ENCODE peak calls at places on chromosomes 5 and 9, in eight cellular contexts. One of them, this sample, is unnamed. For H3K4me1, the result is how much of the 10 kb centered on the place peaks cover.

GRCh38 chr9:119802621-119803020 is 433.4 kb upstream of the BRINP1 start:
- DNase-seq in CD8-positive, alpha-beta memory T cell: no peak
- DNase-seq in K562: no peak
- DNase-seq in psoas muscle: peak
- DNase-seq in ovary: peak
- DNase-seq in Karpas-422: no peak
- DNase-seq in neural progenitor cell: peak
- DNase-seq in uterus: peak
- DNase-seq in this sample: no peak

GRCh38 chr9:127450170-127450830 is 906 bp downstream of the RPL12 start:
- DNase-seq in CD8-positive, alpha-beta memory T cell: peak
- DNase-seq in K562: peak
- DNase-seq in psoas muscle: no peak
- DNase-seq in ovary: no peak
- DNase-seq in Karpas-422: peak
- DNase-seq in neural progenitor cell: peak
- DNase-seq in uterus: no peak
- DNase-seq in this sample: no peak

GRCh38 chr9:125915606-125916005 is 168.4 kb downstream of the PBX3 start:
- DNase-seq in CD8-positive, alpha-beta memory T cell: no peak
- DNase-seq in K562: no peak
- DNase-seq in psoas muscle: no peak
- DNase-seq in ovary: no peak
- DNase-seq in Karpas-422: no peak
- DNase-seq in neural progenitor cell: no peak
- DNase-seq in uterus: no peak
- DNase-seq in this sample: no peak

GRCh38 chr5:61525573-61526142 is 193.6 kb downstream of the ZSWIM6 start:
- DNase-seq in CD8-positive, alpha-beta memory T cell: no peak
- DNase-seq in K562: no peak
- DNase-seq in psoas muscle: no peak
- DNase-seq in ovary: no peak
- DNase-seq in Karpas-422: no peak
- DNase-seq in neural progenitor cell: peak
- DNase-seq in uterus: no peak
- DNase-seq in this sample: no peak

GRCh38 chr9:136311433-136312375 is 7.8 kb upstream of the CCDC187 start:
- DNase-seq in CD8-positive, alpha-beta memory T cell: no peak
- DNase-seq in K562: peak
- DNase-seq in psoas muscle: no peak
- DNase-seq in ovary: no peak
- DNase-seq in Karpas-422: peak
- DNase-seq in neural progenitor cell: no peak
- DNase-seq in uterus: no peak
- DNase-seq in this sample: no peak

GRCh38 chr5:161846731-161847130 is 1.2 kb upstream of the GABRA1 start:
- DNase-seq in CD8-positive, alpha-beta memory T cell: no peak
- DNase-seq in K562: no peak
- DNase-seq in psoas muscle: no peak
- DNase-seq in ovary: no peak
- DNase-seq in Karpas-422: no peak
- DNase-seq in neural progenitor cell: peak
- DNase-seq in uterus: no peak
- DNase-seq in this sample: no peak

GRCh38 chr5:10676946-10677345 is 84.1 kb downstream of the DAP start:
- DNase-seq in CD8-positive, alpha-beta memory T cell: no peak
- DNase-seq in K562: no peak
- DNase-seq in psoas muscle: no peak
- DNase-seq in ovary: no peak
- DNase-seq in Karpas-422: no peak
- DNase-seq in neural progenitor cell: no peak
- DNase-seq in uterus: no peak
- DNase-seq in this sample: no peak

GRCh38 chr9:14097215-14097614 is 216.7 kb downstream of the NFIB start:
- DNase-seq in CD8-positive, alpha-beta memory T cell: no peak
- DNase-seq in K562: no peak
- DNase-seq in psoas muscle: no peak
- DNase-seq in ovary: no peak
- DNase-seq in Karpas-422: no peak
- DNase-seq in neural progenitor cell: no peak
- DNase-seq in uterus: no peak
- DNase-seq in this sample: no peak

GRCh38 chr5:176410486-176411180 is 5.7 kb downstream of the CLTB start:
- DNase-seq in CD8-positive, alpha-beta memory T cell: no peak
- DNase-seq in K562: peak
- DNase-seq in psoas muscle: no peak
- DNase-seq in ovary: no peak
- DNase-seq in Karpas-422: no peak
- DNase-seq in neural progenitor cell: no peak
- DNase-seq in uterus: no peak
- DNase-seq in this sample: no peak

GRCh38 chr5:116645627-116646026 is 71.0 kb upstream of the SEMA6A start:
- DNase-seq in CD8-positive, alpha-beta memory T cell: no peak
- DNase-seq in K562: no peak
- DNase-seq in psoas muscle: no peak
- DNase-seq in ovary: no peak
- DNase-seq in Karpas-422: no peak
- DNase-seq in neural progenitor cell: no peak
- DNase-seq in uterus: no peak
- DNase-seq in this sample: no peak

GRCh38 chr5:14146725-14147124 is 3.6 kb downstream of the TRIO start:
- DNase-seq in CD8-positive, alpha-beta memory T cell: no peak
- DNase-seq in K562: no peak
- DNase-seq in psoas muscle: no peak
- DNase-seq in ovary: no peak
- DNase-seq in Karpas-422: no peak
- DNase-seq in neural progenitor cell: no peak
- DNase-seq in uterus: no peak
- DNase-seq in this sample: no peak

GRCh38 chr9:92666236-92666635 is 3.7 kb downstream of the IPPK start:
- DNase-seq in CD8-positive, alpha-beta memory T cell: no peak
- DNase-seq in K562: no peak
- DNase-seq in psoas muscle: peak
- DNase-seq in ovary: no peak
- DNase-seq in Karpas-422: no peak
- DNase-seq in neural progenitor cell: no peak
- DNase-seq in uterus: no peak
- DNase-seq in this sample: no peak

GRCh38 chr5:39437469-39437868 is 12.7 kb upstream of the DAB2 start:
- DNase-seq in CD8-positive, alpha-beta memory T cell: no peak
- DNase-seq in K562: no peak
- DNase-seq in psoas muscle: no peak
- DNase-seq in ovary: no peak
- DNase-seq in Karpas-422: no peak
- DNase-seq in neural progenitor cell: no peak
- DNase-seq in uterus: no peak
- DNase-seq in this sample: no peak

GRCh38 chr5:135145985-135146384 is 112.0 kb upstream of the PITX1 start:
- DNase-seq in CD8-positive, alpha-beta memory T cell: no peak
- DNase-seq in K562: no peak
- DNase-seq in psoas muscle: no peak
- DNase-seq in ovary: no peak
- DNase-seq in Karpas-422: no peak
- DNase-seq in neural progenitor cell: no peak
- DNase-seq in uterus: no peak
- DNase-seq in this sample: no peak

GRCh38 chr9:4321554-4321953 is 21.7 kb upstream of the GLIS3 start:
- DNase-seq in CD8-positive, alpha-beta memory T cell: no peak
- DNase-seq in K562: no peak
- DNase-seq in psoas muscle: no peak
- DNase-seq in ovary: no peak
- DNase-seq in Karpas-422: no peak
- DNase-seq in neural progenitor cell: no peak
- DNase-seq in uterus: no peak
- DNase-seq in this sample: no peak

GRCh38 chr5:140324834-140325195 is 21.6 kb downstream of the HBEGF start:
- DNase-seq in CD8-positive, alpha-beta memory T cell: no peak
- DNase-seq in K562: no peak
- DNase-seq in psoas muscle: no peak
- DNase-seq in ovary: no peak
- DNase-seq in Karpas-422: no peak
- DNase-seq in neural progenitor cell: no peak
- DNase-seq in uterus: peak
- DNase-seq in this sample: no peak

GRCh38 chr5:55226027-55226933 is 835 bp downstream of the MCIDAS start:
- DNase-seq in CD8-positive, alpha-beta memory T cell: no peak
- DNase-seq in K562: peak
- DNase-seq in psoas muscle: no peak
- DNase-seq in ovary: peak
- DNase-seq in Karpas-422: peak
- DNase-seq in neural progenitor cell: peak
- DNase-seq in uterus: no peak
- DNase-seq in this sample: no peak

GRCh38 chr9:103990311-103990710 is 103.8 kb upstream of the SMC2 start:
- DNase-seq in CD8-positive, alpha-beta memory T cell: no peak
- DNase-seq in K562: no peak
- DNase-seq in psoas muscle: no peak
- DNase-seq in ovary: no peak
- DNase-seq in Karpas-422: no peak
- DNase-seq in neural progenitor cell: no peak
- DNase-seq in uterus: no peak
- DNase-seq in this sample: no peak

GRCh38 chr5:125668904-125669303 is 754.3 kb upstream of the GRAMD2B start:
- DNase-seq in CD8-positive, alpha-beta memory T cell: no peak
- DNase-seq in K562: no peak
- DNase-seq in psoas muscle: no peak
- DNase-seq in ovary: no peak
- DNase-seq in Karpas-422: no peak
- DNase-seq in neural progenitor cell: peak
- DNase-seq in uterus: no peak
- DNase-seq in this sample: no peak

GRCh38 chr5:179127136-179128040 is 67.2 kb downstream of the ZNF354C start:
- DNase-seq in CD8-positive, alpha-beta memory T cell: no peak
- DNase-seq in K562: no peak
- DNase-seq in psoas muscle: no peak
- DNase-seq in ovary: no peak
- DNase-seq in Karpas-422: no peak
- DNase-seq in neural progenitor cell: no peak
- DNase-seq in uterus: no peak
- DNase-seq in this sample: no peak

GRCh38 chr9:1604942-1605560 is 410.1 kb upstream of the SMARCA2 start:
- DNase-seq in CD8-positive, alpha-beta memory T cell: no peak
- DNase-seq in K562: no peak
- DNase-seq in psoas muscle: no peak
- DNase-seq in ovary: no peak
- DNase-seq in Karpas-422: peak
- DNase-seq in neural progenitor cell: no peak
- DNase-seq in uterus: no peak
- DNase-seq in this sample: no peak
- H3K4me3 ChIP-seq in CD8-positive, alpha-beta memory T cell: no peak
- H3K4me3 ChIP-seq in K562: no peak
- H3K4me3 ChIP-seq in psoas muscle: no peak
- H3K4me3 ChIP-seq in ovary: no peak
- H3K4me3 ChIP-seq in Karpas-422: no peak
- H3K4me3 ChIP-seq in neural progenitor cell: no peak
- H3K4me3 ChIP-seq in uterus: no peak
- H3K4me3 ChIP-seq in this sample: no peak

GRCh38 chr9:88532320-88532719 is 2.7 kb upstream of the NXNL2 start:
- DNase-seq in CD8-positive, alpha-beta memory T cell: no peak
- DNase-seq in K562: no peak
- DNase-seq in psoas muscle: peak
- DNase-seq in ovary: peak
- DNase-seq in Karpas-422: no peak
- DNase-seq in neural progenitor cell: peak
- DNase-seq in uterus: peak
- DNase-seq in this sample: no peak

GRCh38 chr9:88535226-88535931 is 401 bp downstream of the NXNL2 start:
- DNase-seq in CD8-positive, alpha-beta memory T cell: no peak
- DNase-seq in K562: peak
- DNase-seq in psoas muscle: no peak
- DNase-seq in ovary: no peak
- DNase-seq in Karpas-422: no peak
- DNase-seq in neural progenitor cell: peak
- DNase-seq in uterus: peak
- DNase-seq in this sample: no peak

GRCh38 chr9:88534456-88535225 is at the start of gene NXNL2:
- DNase-seq in CD8-positive, alpha-beta memory T cell: no peak
- DNase-seq in K562: peak
- DNase-seq in psoas muscle: peak
- DNase-seq in ovary: peak
- DNase-seq in Karpas-422: no peak
- DNase-seq in neural progenitor cell: peak
- DNase-seq in uterus: peak
- DNase-seq in this sample: no peak

GRCh38 chr9:88535932-88536324 is 950 bp downstream of the NXNL2 start:
- DNase-seq in CD8-positive, alpha-beta memory T cell: no peak
- DNase-seq in K562: no peak
- DNase-seq in psoas muscle: no peak
- DNase-seq in ovary: peak
- DNase-seq in Karpas-422: no peak
- DNase-seq in neural progenitor cell: no peak
- DNase-seq in uterus: peak
- DNase-seq in this sample: no peak

GRCh38 chr9:88533951-88534455 is 975 bp upstream of the NXNL2 start:
- DNase-seq in CD8-positive, alpha-beta memory T cell: no peak
- DNase-seq in K562: peak
- DNase-seq in psoas muscle: no peak
- DNase-seq in ovary: peak
- DNase-seq in Karpas-422: no peak
- DNase-seq in neural progenitor cell: peak
- DNase-seq in uterus: peak
- DNase-seq in this sample: no peak
- H3K4me1 ChIP-seq in CD8-positive, alpha-beta memory T cell: under half
- H3K4me1 ChIP-seq in K562: under half
- H3K4me1 ChIP-seq in psoas muscle: under half
- H3K4me1 ChIP-seq in ovary: under half
- H3K4me1 ChIP-seq in Karpas-422: under half
- H3K4me1 ChIP-seq in neural progenitor cell: under half
- H3K4me1 ChIP-seq in uterus: under half
- H3K4me1 ChIP-seq in this sample: under half

DNA sequence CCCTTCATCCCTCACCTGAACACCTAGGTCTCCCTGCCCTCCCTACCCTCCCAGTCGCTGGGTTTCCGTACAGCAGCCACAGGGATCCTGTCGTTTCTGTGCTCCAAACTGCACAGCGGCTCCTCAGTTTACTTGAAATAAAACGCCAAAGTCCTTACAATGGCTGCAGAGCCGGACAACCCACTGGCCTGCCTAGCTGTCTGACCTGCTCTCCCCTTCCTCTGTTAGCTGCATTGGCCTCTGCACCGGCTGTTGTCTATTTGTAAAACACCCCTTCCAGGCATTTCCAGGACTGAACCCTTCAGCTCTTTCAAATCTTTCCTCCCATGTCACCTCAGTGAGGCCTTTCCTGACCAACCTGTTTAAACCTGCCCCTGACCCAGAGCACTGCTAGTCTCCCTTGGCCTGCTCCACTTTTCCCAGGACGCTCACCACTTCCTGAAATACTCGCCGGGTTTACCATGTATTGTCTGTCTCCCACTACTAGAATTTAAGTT is 9.1 kb upstream of the MGAT1 start:
- DNase-seq in CD8-positive, alpha-beta memory T cell: no peak
- DNase-seq in K562: no peak
- DNase-seq in psoas muscle: no peak
- DNase-seq in ovary: no peak
- DNase-seq in Karpas-422: no peak
- DNase-seq in neural progenitor cell: no peak
- DNase-seq in uterus: no peak
- DNase-seq in this sample: no peak
- H3K4me3 ChIP-seq in CD8-positive, alpha-beta memory T cell: peak
- H3K4me3 ChIP-seq in K562: peak
- H3K4me3 ChIP-seq in psoas muscle: peak
- H3K4me3 ChIP-seq in ovary: peak
- H3K4me3 ChIP-seq in Karpas-422: peak
- H3K4me3 ChIP-seq in neural progenitor cell: no peak
- H3K4me3 ChIP-seq in uterus: no peak
- H3K4me3 ChIP-seq in this sample: peak

GRCh38 chr5:103571730-103572129 is 9.1 kb upstream of the NUDT12 start:
- DNase-seq in CD8-positive, alpha-beta memory T cell: no peak
- DNase-seq in K562: no peak
- DNase-seq in psoas muscle: no peak
- DNase-seq in ovary: no peak
- DNase-seq in Karpas-422: no peak
- DNase-seq in neural progenitor cell: no peak
- DNase-seq in uterus: no peak
- DNase-seq in this sample: no peak
- H3K4me1 ChIP-seq in CD8-positive, alpha-beta memory T cell: under half
- H3K4me1 ChIP-seq in K562: under half
- H3K4me1 ChIP-seq in psoas muscle: under half
- H3K4me1 ChIP-seq in ovary: under half
- H3K4me1 ChIP-seq in Karpas-422: under half
- H3K4me1 ChIP-seq in neural progenitor cell: under half
- H3K4me1 ChIP-seq in uterus: under half
- H3K4me1 ChIP-seq in this sample: under half